ENCODE peak calls at places on chromosome 16, in five cellular contexts. K, Q, Y, J and Z are unnamed samples.

GRCh38 chr16:740764-741505 is at the start of gene CIAO3:
- DNase-seq in J (peak), Y (peak), K (peak), Q (peak), Z (peak)

GRCh38 chr16:6667393-6667792 is 665.3 kb upstream of the RBFOX1 start:
- DNase-seq in J (no peak), Y (no peak), K (no peak), Q (no peak), Z (no peak)

GRCh38 chr16:79261944-79262552 is 338.5 kb downstream of the MAF start:
- DNase-seq in K (no peak), Y (no peak), Q (no peak), J (no peak), Z (no peak)

GRCh38 chr16:50326835-50327465 is 41.8 kb downstream of the BRD7 start:
- DNase-seq in J (no peak), Q (peak), Y (peak), K (no peak), Z (peak)

GRCh38 chr16:66476328-66477027 is 49.4 kb downstream of the BEAN1 start:
- DNase-seq in J (peak), K (peak), Y (no peak), Q (peak), Z (no peak)

GRCh38 chr16:86806838-86807351 is 228.5 kb downstream of the FOXL1 start:
- DNase-seq in K (no peak), Q (no peak), J (peak), Y (no peak), Z (no peak)

GRCh38 chr16:66044616-66045015 is 321.9 kb upstream of the CDH5 start:
- DNase-seq in Y (no peak), K (no peak), Q (peak), J (no peak), Z (no peak)

GRCh38 chr16:77898671-77899211 is 110.4 kb downstream of the VAT1L start:
- DNase-seq in J (no peak), Q (peak), K (no peak), Y (peak), Z (peak)

GRCh38 chr16:73006021-73006420 is 41.9 kb downstream of the ZFHX3 start:
- DNase-seq in J (no peak), K (no peak), Q (no peak), Y (no peak), Z (no peak)

GRCh38 chr16:24771132-24771778 is 41.8 kb downstream of the TNRC6A start:
- DNase-seq in Q (peak), Y (peak), K (no peak), J (no peak), Z (peak)

GRCh38 chr16:17729820-17730219 is 259.1 kb upstream of the XYLT1 start:
- DNase-seq in Q (no peak), J (no peak), K (no peak), Y (no peak), Z (no peak)

GRCh38 chr16:11215935-11216556 is 40.0 kb downstream of the SOCS1 start:
- DNase-seq in K (no peak), Y (no peak), Q (peak), J (no peak), Z (no peak)

GRCh38 chr16:4788489-4788889 is 344 bp upstream of the SEPTIN12 start:
- DNase-seq in Q (no peak), K (peak), J (no peak), Y (no peak), Z (no peak)

GRCh38 chr16:49049191-49049590 is 232.4 kb downstream of the CBLN1 start:
- DNase-seq in K (no peak), J (no peak), Q (no peak), Y (no peak), Z (no peak)

GRCh38 chr16:2158262-2158638 is 2.7 kb downstream of the TRAF7 start:
- DNase-seq in Q (no peak), J (no peak), K (no peak), Y (no peak), Z (no peak)

GRCh38 chr16:57377080-57377841 is 5.0 kb downstream of the CX3CL1 start:
- DNase-seq in J (no peak), K (peak), Y (no peak), Q (peak), Z (no peak)

GRCh38 chr16:82993874-82994375 is 367.2 kb downstream of the CDH13 start:
- DNase-seq in J (no peak), Q (no peak), K (no peak), Y (no peak), Z (no peak)

GRCh38 chr16:51151435-51151950 is 423 bp upstream of the SALL1 start:
- DNase-seq in Q (peak), Y (peak), K (peak), J (no peak), Z (peak)

GRCh38 chr16:3242709-3243108 is 7.8 kb upstream of the ZNF200 start:
- DNase-seq in J (no peak), K (no peak), Q (no peak), Y (no peak), Z (no peak)

GRCh38 chr16:66572356-66572755 is 6.1 kb downstream of the CMTM1 start:
- DNase-seq in Q (no peak), J (no peak), Y (no peak), K (no peak), Z (no peak)

GRCh38 chr16:13864689-13865088 is 55.3 kb upstream of the ERCC4 start:
- DNase-seq in Q (no peak), J (no peak), K (no peak), Y (no peak), Z (no peak)

GRCh38 chr16:1170076-1170418 is 17.1 kb downstream of the CACNA1H start:
- DNase-seq in Q (no peak), J (no peak), K (no peak), Y (no peak), Z (no peak)

GRCh38 chr16:68084504-68085258 is 489 bp upstream of the NFATC3 start:
- DNase-seq in Q (peak), Y (peak), J (peak), K (peak), Z (peak)

GRCh38 chr16:1771864-1772361 is 570 bp upstream of the NME3 start:
- DNase-seq in Q (no peak), K (no peak), J (no peak), Y (no peak), Z (no peak)

GRCh38 chr16:68100504-68100903 is 15.3 kb downstream of the NFATC3 start:
- DNase-seq in Q (no peak), J (no peak), Y (no peak), K (no peak), Z (no peak)

GRCh38 chr16:54447606-54448440 is 161.2 kb upstream of the IRX3 start:
- DNase-seq in Q (peak), Y (peak), J (no peak), K (no peak), Z (peak)

GRCh38 chr16:83899272-83899897 is 470 bp downstream of the MLYCD start:
- DNase-seq in K (peak), Q (peak), Y (peak), J (peak), Z (peak)

GRCh38 chr16:51988977-51989376 is 558.0 kb downstream of the TOX3 start:
- DNase-seq in Y (no peak), J (no peak), K (no peak), Q (no peak), Z (no peak)

GRCh38 chr16:6644916-6645315 is 687.7 kb upstream of the RBFOX1 start:
- DNase-seq in J (no peak), Q (no peak), K (no peak), Y (no peak), Z (no peak)

GRCh38 chr16:67458121-67458641 is 22.8 kb downstream of the ATP6V0D1 start:
- DNase-seq in K (no peak), Q (peak), J (no peak), Y (no peak), Z (peak)

GRCh38 chr16:4682616-4683254 is 10.6 kb upstream of the NUDT16L1 start:
- DNase-seq in Y (peak), J (peak), K (peak), Q (peak), Z (peak)

GRCh38 chr16:871562-872330 is 71.2 kb upstream of the GNG13 start:
- DNase-seq in J (peak), K (no peak), Y (no peak), Q (no peak), Z (no peak)

GRCh38 chr16:12231666-12232065 is 255.1 kb downstream of the SNX29 start:
- DNase-seq in Q (no peak), K (no peak), J (no peak), Y (peak), Z (peak)

GRCh38 chr16:78372302-78372701 is 272.8 kb downstream of the WWOX start:
- DNase-seq in Y (no peak), Q (no peak), J (no peak), K (no peak), Z (no peak)

GRCh38 chr16:16001856-16002255 is 52.4 kb downstream of the ABCC1 start:
- DNase-seq in Y (no peak), Q (no peak), K (no peak), J (no peak), Z (no peak)

GRCh38 chr16:13543850-13544249 is 376.1 kb upstream of the ERCC4 start:
- DNase-seq in K (no peak), J (no peak), Y (no peak), Q (no peak), Z (no peak)

GRCh38 chr16:6131526-6132050 is 1034.0 kb upstream of the EEF2KMT start:
- DNase-seq in Y (no peak), K (no peak), J (no peak), Q (no peak), Z (no peak)

GRCh38 chr16:70800306-70800705 is 652 bp downstream of the VAC14 start:
- DNase-seq in Q (no peak), K (no peak), J (no peak), Y (no peak), Z (no peak)

GRCh38 chr16:58516768-58517107 is 1.4 kb downstream of the SETD6 start:
- DNase-seq in K (no peak), J (no peak), Q (no peak), Y (no peak), Z (no peak)
- H3K4me3 ChIP-seq in K (no peak), J (no peak), Q (no peak), Y (no peak), Z (no peak)

DNA sequence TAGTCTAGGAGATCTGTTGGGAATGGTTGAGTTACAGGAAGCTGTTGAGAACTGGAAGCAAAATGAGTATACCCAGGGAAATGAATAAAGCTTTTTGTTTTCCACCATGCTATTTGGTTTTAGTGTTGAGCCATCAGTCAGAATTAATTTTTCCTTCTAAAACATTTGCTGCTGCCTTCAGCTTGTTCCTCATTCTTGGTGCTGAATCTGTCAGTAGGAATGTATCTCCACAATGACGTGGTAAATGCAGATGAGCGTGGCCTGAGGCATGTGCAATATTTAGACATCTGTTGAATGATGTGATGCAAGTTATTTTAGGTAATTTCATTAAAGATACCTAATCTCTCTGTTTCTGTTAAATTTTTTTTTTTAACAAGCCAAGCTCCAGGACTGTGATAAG is 10.9 kb downstream of the HAPSTR1 start:
- DNase-seq in J (no peak), Y (peak), Q (peak), K (no peak), Z (peak)
- TF ChIP-seq CTCF in J (no peak), Y (no peak), Q (no peak), K (no peak), Z (no peak)

GRCh38 chr16:88384222-88385111 is 1.7 kb downstream of the ZNF469 start:
- DNase-seq in J (peak), Q (no peak), K (peak), Y (no peak), Z (no peak)
- H3K4me3 ChIP-seq in J (peak), Q (no peak), K (peak), Y (peak), Z (peak)

DNA sequence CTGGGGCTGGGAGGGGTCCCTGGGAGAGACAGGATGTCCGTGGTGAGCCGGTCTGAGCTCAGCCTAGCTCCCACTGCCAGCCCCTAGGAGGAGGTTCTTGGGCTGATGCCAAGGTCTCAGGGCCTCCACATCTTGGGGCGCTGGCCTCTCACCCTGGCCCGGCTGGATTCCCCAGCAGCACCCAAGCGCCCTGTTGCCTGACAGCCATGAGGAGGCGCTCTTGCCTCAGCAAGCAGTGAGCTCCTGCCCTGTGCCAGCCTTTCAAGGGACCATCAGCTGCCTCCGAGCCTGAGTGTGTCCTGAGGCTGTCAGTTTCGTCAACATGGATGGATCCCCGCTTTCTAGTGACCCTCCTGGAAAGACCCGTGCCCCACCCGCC is 234.9 kb upstream of the CIBAR2 start:
- DNase-seq in J (no peak), Y (no peak), Q (peak), K (peak), Z (peak)
- TF ChIP-seq CTCF in J (peak), Y (peak), Q (peak), K (peak), Z (peak)

GRCh38 chr16:47732806-47733150 is 271.6 kb downstream of the PHKB start:
- DNase-seq in J (no peak), Q (peak), K (no peak), Y (peak), Z (peak)
- H3K4me3 ChIP-seq in J (no peak), Q (no peak), K (peak), Y (no peak), Z (no peak)

GRCh38 chr16:81431554-81432353 is 12.9 kb upstream of the CMIP start:
- DNase-seq in J (peak), Y (peak), Q (peak), K (no peak), Z (peak)
- TF ChIP-seq CTCF in J (no peak), Y (no peak), Q (no peak), K (no peak), Z (no peak)

GRCh38 chr16:20236890-20237289 is 90.4 kb downstream of the GP2 start:
- DNase-seq in J (no peak), Y (no peak), K (no peak), Q (no peak), Z (no peak)
- H3K4me3 ChIP-seq in J (no peak), Y (no peak), K (no peak), Q (no peak), Z (no peak)